ENCODE peak calls at places on chromosomes 12 and 14, in ten cellular contexts. W, H, D, P, T, E, B, V, J and M are unnamed samples.

GRCh38 chr14:22460461-22461195 is 128.4 kb downstream of the DAD1 start:
- ATAC-seq in W (no peak), H (no peak), D (no peak), P (no peak), T (no peak), E (peak), B (peak), V (no peak), J (no peak), M (no peak)

GRCh38 chr14:91754185-91754584 is 22.3 kb upstream of the CATSPERB start:
- ATAC-seq in W (no peak), H (peak), D (no peak), P (no peak), T (no peak), E (no peak), B (no peak), V (no peak), J (no peak), M (no peak)

GRCh38 chr14:77882631-77883030 is 82.7 kb downstream of the ADCK1 start:
- ATAC-seq in W (peak), H (peak), D (no peak), P (no peak), T (no peak), E (no peak), B (no peak), V (no peak), J (no peak), M (no peak)

GRCh38 chr14:32561520-32561919 is 232.4 kb downstream of the AKAP6 start:
- ATAC-seq in W (no peak), H (peak), D (no peak), P (no peak), T (no peak), E (no peak), B (no peak), V (no peak), J (no peak), M (no peak)

GRCh38 chr12:29564925-29565324 is 67.4 kb upstream of the OVCH1 start:
- ATAC-seq in W (no peak), H (no peak), D (no peak), P (no peak), T (no peak), E (no peak), B (no peak), V (no peak), J (no peak), M (no peak)

GRCh38 chr12:9752145-9752717 is 8.5 kb downstream of the CD69 start:
- ATAC-seq in W (no peak), H (no peak), D (peak), P (peak), T (peak), E (peak), B (no peak), V (no peak), J (peak), M (peak)

GRCh38 chr14:43012817-43013216 is 1406.1 kb downstream of the LRFN5 start:
- ATAC-seq in W (no peak), H (no peak), D (no peak), P (no peak), T (no peak), E (no peak), B (no peak), V (no peak), J (no peak), M (no peak)

GRCh38 chr12:59787610-59788009 is 191.8 kb downstream of the SLC16A7 start:
- ATAC-seq in W (peak), H (peak), D (no peak), P (no peak), T (no peak), E (no peak), B (no peak), V (no peak), J (no peak), M (no peak)

GRCh38 chr12:122318607-122319311 is 52.5 kb upstream of the VPS33A start:
- ATAC-seq in W (no peak), H (peak), D (no peak), P (no peak), T (no peak), E (no peak), B (peak), V (no peak), J (no peak), M (no peak)

GRCh38 chr14:72560331-72560730 is 333.6 kb downstream of the DPF3 start:
- ATAC-seq in W (no peak), H (peak), D (no peak), P (no peak), T (no peak), E (no peak), B (no peak), V (no peak), J (no peak), M (no peak)

GRCh38 chr12:27771470-27772327 is 8.3 kb upstream of the KLHL42 start:
- ATAC-seq in W (no peak), H (no peak), D (no peak), P (no peak), T (no peak), E (no peak), B (no peak), V (no peak), J (no peak), M (peak)

GRCh38 chr12:77591959-77592358 is 238.7 kb upstream of the NAV3 start:
- ATAC-seq in W (no peak), H (no peak), D (no peak), P (no peak), T (no peak), E (no peak), B (no peak), V (no peak), J (no peak), M (no peak)

GRCh38 chr12:56941299-56942017 is 7.2 kb upstream of the SDR9C7 start:
- ATAC-seq in W (peak), H (peak), D (no peak), P (peak), T (no peak), E (no peak), B (peak), V (peak), J (peak), M (peak)

GRCh38 chr12:52015393-52016081 is 8.8 kb downstream of the TAMALIN start:
- ATAC-seq in W (no peak), H (peak), D (peak), P (no peak), T (no peak), E (peak), B (no peak), V (no peak), J (no peak), M (no peak)

GRCh38 chr12:123934016-123934620 is 38.5 kb downstream of the CCDC92 start:
- ATAC-seq in W (no peak), H (peak), D (no peak), P (no peak), T (no peak), E (no peak), B (no peak), V (no peak), J (no peak), M (no peak)

GRCh38 chr14:68404652-68405183 is 388.1 kb downstream of the ZFP36L1 start:
- ATAC-seq in W (no peak), H (peak), D (peak), P (peak), T (no peak), E (peak), B (peak), V (no peak), J (peak), M (peak)

GRCh38 chr12:112165624-112166023 is 40.3 kb downstream of the TRAFD1 start:
- ATAC-seq in W (no peak), H (no peak), D (no peak), P (no peak), T (no peak), E (no peak), B (no peak), V (no peak), J (no peak), M (no peak)

GRCh38 chr12:121748571-121749265 is 36.2 kb downstream of the TMEM120B start:
- ATAC-seq in W (peak), H (peak), D (no peak), P (peak), T (no peak), E (peak), B (peak), V (peak), J (peak), M (peak)

GRCh38 chr12:6343518-6343917 is 1.6 kb upstream of the TNFRSF1A start:
- ATAC-seq in W (peak), H (no peak), D (no peak), P (no peak), T (no peak), E (no peak), B (no peak), V (no peak), J (no peak), M (no peak)

GRCh38 chr14:99213101-99213500 is 58.9 kb downstream of the BCL11B start:
- ATAC-seq in W (no peak), H (no peak), D (peak), P (peak), T (no peak), E (no peak), B (no peak), V (no peak), J (peak), M (peak)

GRCh38 chr12:21989819-21990412 is 48.7 kb upstream of the ABCC9 start:
- ATAC-seq in W (peak), H (no peak), D (no peak), P (no peak), T (no peak), E (no peak), B (no peak), V (peak), J (no peak), M (no peak)

GRCh38 chr12:95838125-95838524 is 20.6 kb upstream of the SNRPF start:
- ATAC-seq in W (peak), H (no peak), D (no peak), P (no peak), T (no peak), E (no peak), B (peak), V (no peak), J (no peak), M (no peak)

GRCh38 chr14:77185093-77185465 is 3.5 kb downstream of the TMEM63C start:
- ATAC-seq in W (no peak), H (no peak), D (no peak), P (no peak), T (no peak), E (no peak), B (no peak), V (no peak), J (no peak), M (no peak)

GRCh38 chr12:11981174-11981733 is 89.5 kb upstream of the BCL2L14 start:
- ATAC-seq in W (no peak), H (no peak), D (peak), P (peak), T (peak), E (peak), B (no peak), V (no peak), J (peak), M (peak)

GRCh38 chr12:95836630-95837239 is 22.0 kb upstream of the SNRPF start:
- ATAC-seq in W (peak), H (no peak), D (no peak), P (no peak), T (no peak), E (no peak), B (peak), V (peak), J (no peak), M (no peak)

GRCh38 chr12:3214508-3215365 is 137.6 kb downstream of the TSPAN9 start:
- ATAC-seq in W (no peak), H (no peak), D (no peak), P (no peak), T (no peak), E (no peak), B (no peak), V (no peak), J (no peak), M (no peak)